ENCODE peak calls at places on chromosome X, in five cellular contexts. O is K562, Y is SK-N-SH, Q is HepG2, A is GM12878. J is an unnamed sample.
A peak's percentile ranks its signal among the peaks of the same experiment; 100 is the strongest.

GRCh38 chrX:110142096-110142495 is 139.2 kb downstream of the TMEM164 start:
- DNase-seq in Q (no peak), Y (no peak), O (peak; percentile 18), A (no peak), J (no peak)

GRCh38 chrX:84188320-84188834 is 378 bp upstream of the RPS6KA6 start:
- DNase-seq in O (no peak), A (no peak), Q (no peak), Y (peak; percentile 82), J (peak; percentile 63)

GRCh38 chrX:47831788-47832187 is 4.9 kb upstream of the ZNF81 start:
- DNase-seq in Y (peak; percentile 64), A (no peak), O (peak; percentile 42), Q (peak; percentile 29), J (peak; percentile 63)

GRCh38 chrX:101759000-101759399 is 99.3 kb upstream of the ARMCX2 start:
- DNase-seq in Q (peak; percentile 2), Y (peak; percentile 27), O (peak; percentile 32), A (no peak), J (peak; percentile 46)

GRCh38 chrX:132791725-132792124 is 166.7 kb downstream of the HS6ST2 start:
- DNase-seq in O (no peak), A (no peak), Q (no peak), Y (no peak), J (no peak)

GRCh38 chrX:9532349-9532748 is 67.5 kb downstream of the TBL1X start:
- DNase-seq in A (no peak), Q (no peak), Y (no peak), O (no peak), J (no peak)

GRCh38 chrX:106247162-106247561 is 79.1 kb downstream of the PWWP3B start:
- DNase-seq in Y (no peak), O (no peak), A (no peak), Q (no peak), J (no peak)

GRCh38 chrX:10326578-10326977 is 169.8 kb downstream of the CLCN4 start:
- DNase-seq in Y (peak; percentile 30), Q (peak; percentile 25), O (no peak), A (no peak), J (no peak)

GRCh38 chrX:2692221-2693122 is 1.4 kb downstream of the CD99 start:
- DNase-seq in Q (no peak), A (no peak), O (peak; percentile 51), Y (peak; percentile 17), J (no peak)

GRCh38 chrX:133134282-133134681 is 37.4 kb upstream of the USP26 start:
- DNase-seq in O (no peak), A (no peak), Q (no peak), Y (no peak), J (no peak)

GRCh38 chrX:150982786-150983525 is at the start of gene HMGB3:
- DNase-seq in A (peak; percentile 53), O (peak; percentile 93), Q (peak; percentile 89), Y (peak; percentile 90), J (peak; percentile 94)
- TF ChIP-seq FOXM1 in A (no peak), O (peak; percentile 70), Q (no peak), Y (peak; percentile 56), J (peak; percentile 94)

GRCh38 chrX:153669901-153670731 is 3.5 kb downstream of the PNCK start:
- DNase-seq in Y (no peak), O (no peak), Q (no peak), A (no peak), J (no peak)
- TF ChIP-seq FOXM1 in Y (no peak), O (no peak), Q (no peak), A (no peak), J (no peak)

DNA sequence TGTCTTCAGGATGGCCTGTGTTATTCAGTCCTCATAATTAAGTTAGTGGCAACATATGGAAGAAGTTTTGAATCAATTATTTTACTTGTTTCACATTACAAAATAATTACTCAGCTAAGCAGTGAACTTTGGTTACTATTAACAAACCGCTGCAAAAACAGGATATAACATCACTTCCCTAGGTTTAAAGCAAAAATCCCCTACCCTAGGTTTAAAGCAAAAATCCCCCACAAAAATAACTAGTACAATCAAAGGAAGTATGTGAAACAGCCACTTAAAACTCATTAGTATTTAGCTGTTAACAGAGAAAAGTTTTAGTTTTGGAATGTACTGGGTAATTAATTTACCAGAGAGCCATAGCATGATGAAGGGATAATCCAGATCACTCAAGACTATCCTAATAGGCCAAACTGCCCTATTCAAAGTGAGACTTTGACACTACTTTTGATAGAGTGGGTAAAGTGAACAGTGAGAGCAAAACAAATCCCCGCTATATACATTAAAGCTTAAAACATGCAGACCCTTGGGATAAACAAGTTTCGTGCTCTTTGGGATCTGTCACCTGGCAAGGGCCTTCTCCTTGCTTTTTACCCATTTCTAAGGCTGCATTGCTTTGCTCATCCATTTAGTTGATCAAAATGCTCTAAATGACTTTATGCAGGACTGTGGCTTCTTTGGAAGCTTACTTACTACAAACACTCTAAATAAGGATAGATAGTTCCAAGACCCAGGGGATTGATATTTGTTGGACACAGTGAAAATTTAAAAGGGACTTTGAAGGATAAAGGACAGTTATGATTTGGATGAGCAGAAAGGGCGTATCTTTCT is 36.4 kb upstream of the GPR174 start:
- DNase-seq in Y (no peak), A (peak; percentile 55), O (no peak), Q (no peak), J (no peak)
- TF ChIP-seq FOXM1 in Y (no peak), A (peak; percentile 75), O (no peak), Q (no peak), J (no peak)

GRCh38 chrX:810186-810585 is 179.6 kb downstream of the SHOX start:
- DNase-seq in A (no peak), Y (no peak), Q (no peak), O (no peak), J (no peak)
- TF ChIP-seq FOXM1 in A (no peak), Y (no peak), Q (no peak), O (no peak), J (no peak)

GRCh38 chrX:50779694-50780093 is 34.3 kb downstream of the SHROOM4 start:
- DNase-seq in A (no peak), Y (no peak), O (no peak), Q (no peak), J (no peak)

GRCh38 chrX:50780144-50780543 is 33.9 kb downstream of the SHROOM4 start:
- DNase-seq in A (no peak), O (no peak), Q (no peak), Y (no peak), J (no peak)
- TF ChIP-seq FOXM1 in A (no peak), O (no peak), Q (no peak), Y (no peak), J (no peak)

GRCh38 chrX:41303013-41303412 is 30.9 kb upstream of the DDX3X start:
- DNase-seq in A (no peak), Q (no peak), O (no peak), Y (no peak), J (no peak)
- TF ChIP-seq FOXM1 in A (no peak), Q (no peak), O (no peak), Y (no peak), J (no peak)